ENCODE peak calls at places on chromosomes 7 and 10, in seven cellular contexts. One of them, this sample, is unnamed.

GRCh38 chr10:98403812-98404504 is 11.0 kb downstream of the PYROXD2 start:
- DNase-seq in HCT116: no peak
- DNase-seq in H1: no peak
- DNase-seq in K562: no peak
- DNase-seq in HepG2: no peak
- DNase-seq in SK-N-SH: no peak
- DNase-seq in GM12878: no peak
- DNase-seq in this sample: no peak

GRCh38 chr10:101933976-101934375 is 90.4 kb upstream of the KCNIP2 start:
- DNase-seq in HCT116: no peak
- DNase-seq in H1: no peak
- DNase-seq in K562: no peak
- DNase-seq in HepG2: no peak
- DNase-seq in SK-N-SH: no peak
- DNase-seq in GM12878: no peak
- DNase-seq in this sample: no peak

GRCh38 chr7:83119002-83119358 is 43.7 kb downstream of the PCLO start:
- DNase-seq in HCT116: no peak
- DNase-seq in H1: no peak
- DNase-seq in K562: no peak
- DNase-seq in HepG2: no peak
- DNase-seq in SK-N-SH: no peak
- DNase-seq in GM12878: no peak
- DNase-seq in this sample: peak; percentile 30

GRCh38 chr10:34432589-34432988 is 382.5 kb downstream of the PARD3 start:
- DNase-seq in HCT116: no peak
- DNase-seq in H1: no peak
- DNase-seq in K562: no peak
- DNase-seq in HepG2: no peak
- DNase-seq in SK-N-SH: no peak
- DNase-seq in GM12878: no peak
- DNase-seq in this sample: no peak

GRCh38 chr10:70052462-70053211 is at the start of gene MACROH2A2:
- DNase-seq in HCT116: peak; percentile 47
- DNase-seq in H1: peak; percentile 43
- DNase-seq in K562: peak; percentile 13
- DNase-seq in HepG2: peak; percentile 63
- DNase-seq in SK-N-SH: peak; percentile 89
- DNase-seq in GM12878: no peak
- DNase-seq in this sample: peak; percentile 77

GRCh38 chr10:120318862-120319261 is 138.2 kb upstream of the PLPP4 start:
- DNase-seq in HCT116: no peak
- DNase-seq in H1: no peak
- DNase-seq in K562: no peak
- DNase-seq in HepG2: no peak
- DNase-seq in SK-N-SH: peak; percentile 26
- DNase-seq in GM12878: no peak
- DNase-seq in this sample: no peak

GRCh38 chr7:157001920-157002818 is 8.3 kb downstream of the MNX1 start:
- DNase-seq in HCT116: no peak
- DNase-seq in H1: no peak
- DNase-seq in K562: no peak
- DNase-seq in HepG2: no peak
- DNase-seq in SK-N-SH: peak; percentile 51
- DNase-seq in GM12878: no peak
- DNase-seq in this sample: no peak

GRCh38 chr7:93185303-93186027 is 37.3 kb upstream of the SAMD9L start:
- DNase-seq in HCT116: no peak
- DNase-seq in H1: no peak
- DNase-seq in K562: no peak
- DNase-seq in HepG2: no peak
- DNase-seq in SK-N-SH: no peak
- DNase-seq in GM12878: no peak
- DNase-seq in this sample: no peak

GRCh38 chr10:90226526-90226925 is 525.1 kb downstream of the KIF20B start:
- DNase-seq in HCT116: no peak
- DNase-seq in H1: no peak
- DNase-seq in K562: no peak
- DNase-seq in HepG2: no peak
- DNase-seq in SK-N-SH: no peak
- DNase-seq in GM12878: no peak
- DNase-seq in this sample: no peak

GRCh38 chr7:71140264-71140663 is 8.3 kb downstream of the GALNT17 start:
- DNase-seq in HCT116: no peak
- DNase-seq in H1: no peak
- DNase-seq in K562: no peak
- DNase-seq in HepG2: no peak
- DNase-seq in SK-N-SH: no peak
- DNase-seq in GM12878: no peak
- DNase-seq in this sample: no peak

GRCh38 chr10:86353506-86354485 is 12.8 kb downstream of the GRID1 start:
- DNase-seq in HCT116: no peak
- DNase-seq in H1: no peak
- DNase-seq in K562: no peak
- DNase-seq in HepG2: no peak
- DNase-seq in SK-N-SH: no peak
- DNase-seq in GM12878: no peak
- DNase-seq in this sample: no peak

GRCh38 chr10:51397695-51398094 is 301.7 kb downstream of the CSTF2T start:
- DNase-seq in HCT116: no peak
- DNase-seq in H1: no peak
- DNase-seq in K562: no peak
- DNase-seq in HepG2: no peak
- DNase-seq in SK-N-SH: no peak
- DNase-seq in GM12878: no peak
- DNase-seq in this sample: peak; percentile 73

GRCh38 chr7:101163281-101164070 is 1.9 kb downstream of the VGF start:
- DNase-seq in HCT116: peak; percentile 73
- DNase-seq in H1: no peak
- DNase-seq in K562: peak; percentile 78
- DNase-seq in HepG2: no peak
- DNase-seq in SK-N-SH: peak; percentile 88
- DNase-seq in GM12878: no peak
- DNase-seq in this sample: peak; percentile 59

GRCh38 chr10:55820478-55820877 is 540.6 kb downstream of the ZWINT start:
- DNase-seq in HCT116: no peak
- DNase-seq in H1: no peak
- DNase-seq in K562: no peak
- DNase-seq in HepG2: no peak
- DNase-seq in SK-N-SH: no peak
- DNase-seq in GM12878: no peak
- DNase-seq in this sample: peak; percentile 9
- TF ChIP-seq JUND in HCT116: no peak
- TF ChIP-seq JUND in H1: peak; percentile 40
- TF ChIP-seq JUND in K562: no peak
- TF ChIP-seq JUND in HepG2: no peak
- TF ChIP-seq JUND in SK-N-SH: no peak
- TF ChIP-seq JUND in GM12878: no peak
- TF ChIP-seq JUND in this sample: no peak

DNA sequence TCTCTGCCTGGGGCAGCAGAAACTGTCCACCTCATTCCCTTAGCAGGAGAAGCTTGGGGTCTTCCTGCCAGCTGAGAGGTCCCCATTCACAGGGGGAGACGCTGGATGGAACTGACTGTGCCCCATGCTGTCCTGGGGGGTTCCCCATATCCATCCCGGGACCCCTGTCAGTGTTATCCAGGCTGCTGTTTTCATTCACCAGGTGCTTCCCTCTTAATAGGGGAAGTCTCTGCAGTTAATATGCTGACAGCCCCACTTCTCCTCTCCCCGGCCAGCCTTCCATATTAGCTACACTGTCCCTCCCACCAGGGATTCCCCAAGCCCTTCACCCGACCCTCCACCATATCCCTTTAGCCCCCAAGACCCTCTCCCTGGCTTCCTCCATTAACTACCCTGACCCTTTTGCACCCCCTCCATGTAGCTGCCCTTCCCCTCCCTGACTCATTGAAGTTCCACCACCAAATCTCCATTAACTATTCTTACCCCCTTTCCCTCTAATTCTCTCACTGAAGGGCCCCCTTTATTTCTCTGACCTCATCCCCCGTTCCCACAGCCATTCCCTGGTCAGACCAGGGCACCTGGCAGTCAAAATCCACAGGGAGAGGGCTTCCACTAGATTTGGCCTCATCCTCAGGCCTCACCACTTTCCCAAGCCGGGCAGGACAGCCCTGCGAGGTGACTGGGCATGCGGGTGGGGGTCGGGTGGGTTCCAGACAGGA is 92.0 kb upstream of the PAX2 start:
- DNase-seq in HCT116: no peak
- DNase-seq in H1: no peak
- DNase-seq in K562: no peak
- DNase-seq in HepG2: no peak
- DNase-seq in SK-N-SH: no peak
- DNase-seq in GM12878: no peak
- DNase-seq in this sample: no peak
- TF ChIP-seq JUND in HCT116: no peak
- TF ChIP-seq JUND in H1: no peak
- TF ChIP-seq JUND in K562: no peak
- TF ChIP-seq JUND in HepG2: no peak
- TF ChIP-seq JUND in SK-N-SH: no peak
- TF ChIP-seq JUND in GM12878: no peak
- TF ChIP-seq JUND in this sample: no peak

DNA sequence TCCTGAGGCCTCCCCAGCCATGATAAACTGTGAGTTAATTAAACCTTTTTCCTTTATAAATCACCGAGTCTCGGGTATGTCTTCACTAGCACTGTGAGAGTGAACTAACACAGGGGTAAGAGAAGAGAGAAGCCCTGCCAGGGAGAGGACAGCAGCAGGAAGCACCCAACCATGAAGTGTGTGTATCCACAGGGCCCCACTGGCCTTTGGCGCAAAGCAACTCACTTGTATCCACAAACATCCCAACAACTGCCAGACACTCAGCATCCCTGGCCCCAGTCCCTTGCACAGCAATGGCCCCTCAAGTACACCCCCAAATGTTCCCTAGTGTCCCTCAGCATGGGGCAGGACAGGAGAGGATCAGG is 115.1 kb downstream of the MAD1L1 start:
- DNase-seq in HCT116: no peak
- DNase-seq in H1: no peak
- DNase-seq in K562: no peak
- DNase-seq in HepG2: no peak
- DNase-seq in SK-N-SH: no peak
- DNase-seq in GM12878: no peak
- DNase-seq in this sample: no peak
- TF ChIP-seq JUND in HCT116: no peak
- TF ChIP-seq JUND in H1: no peak
- TF ChIP-seq JUND in K562: no peak
- TF ChIP-seq JUND in HepG2: no peak
- TF ChIP-seq JUND in SK-N-SH: no peak
- TF ChIP-seq JUND in GM12878: no peak
- TF ChIP-seq JUND in this sample: no peak

GRCh38 chr7:95906871-95907270 is 134.5 kb downstream of the DYNC1I1 start:
- DNase-seq in HCT116: no peak
- DNase-seq in H1: no peak
- DNase-seq in K562: no peak
- DNase-seq in HepG2: no peak
- DNase-seq in SK-N-SH: no peak
- DNase-seq in GM12878: no peak
- DNase-seq in this sample: no peak
- TF ChIP-seq JUND in HCT116: no peak
- TF ChIP-seq JUND in H1: no peak
- TF ChIP-seq JUND in K562: no peak
- TF ChIP-seq JUND in HepG2: no peak
- TF ChIP-seq JUND in SK-N-SH: no peak
- TF ChIP-seq JUND in GM12878: no peak
- TF ChIP-seq JUND in this sample: no peak

GRCh38 chr7:142611566-142612250 is 137.6 kb upstream of the PRSS1 start:
- DNase-seq in HCT116: no peak
- DNase-seq in H1: no peak
- DNase-seq in K562: no peak
- DNase-seq in HepG2: no peak
- DNase-seq in SK-N-SH: peak; percentile 68
- DNase-seq in GM12878: no peak
- DNase-seq in this sample: no peak
- TF ChIP-seq JUND in HCT116: no peak
- TF ChIP-seq JUND in H1: no peak
- TF ChIP-seq JUND in K562: no peak
- TF ChIP-seq JUND in HepG2: no peak
- TF ChIP-seq JUND in SK-N-SH: no peak
- TF ChIP-seq JUND in GM12878: no peak
- TF ChIP-seq JUND in this sample: no peak

GRCh38 chr7:562394-562675 is 42.7 kb upstream of the PDGFA start:
- DNase-seq in HCT116: no peak
- DNase-seq in H1: no peak
- DNase-seq in K562: no peak
- DNase-seq in HepG2: no peak
- DNase-seq in SK-N-SH: no peak
- DNase-seq in GM12878: no peak
- DNase-seq in this sample: no peak

GRCh38 chr7:563629-564170 is 44.1 kb upstream of the PDGFA start:
- DNase-seq in HCT116: no peak
- DNase-seq in H1: no peak
- DNase-seq in K562: no peak
- DNase-seq in HepG2: no peak
- DNase-seq in SK-N-SH: no peak
- DNase-seq in GM12878: no peak
- DNase-seq in this sample: no peak

GRCh38 chr7:560966-561630 is 41.5 kb upstream of the PDGFA start:
- DNase-seq in HCT116: no peak
- DNase-seq in H1: no peak
- DNase-seq in K562: no peak
- DNase-seq in HepG2: no peak
- DNase-seq in SK-N-SH: no peak
- DNase-seq in GM12878: no peak
- DNase-seq in this sample: no peak

GRCh38 chr7:562789-563628 is 43.4 kb upstream of the PDGFA start:
- DNase-seq in HCT116: no peak
- DNase-seq in H1: no peak
- DNase-seq in K562: no peak
- DNase-seq in HepG2: no peak
- DNase-seq in SK-N-SH: no peak
- DNase-seq in GM12878: no peak
- DNase-seq in this sample: no peak

GRCh38 chr7:561631-562393 is 42.2 kb upstream of the PDGFA start:
- DNase-seq in HCT116: no peak
- DNase-seq in H1: no peak
- DNase-seq in K562: no peak
- DNase-seq in HepG2: no peak
- DNase-seq in SK-N-SH: no peak
- DNase-seq in GM12878: no peak
- DNase-seq in this sample: no peak
- TF ChIP-seq JUND in HCT116: no peak
- TF ChIP-seq JUND in H1: no peak
- TF ChIP-seq JUND in K562: no peak
- TF ChIP-seq JUND in HepG2: no peak
- TF ChIP-seq JUND in SK-N-SH: no peak
- TF ChIP-seq JUND in GM12878: no peak
- TF ChIP-seq JUND in this sample: no peak

GRCh38 chr10:30737931-30738391 is 108.4 kb upstream of the LYZL2 start:
- DNase-seq in HCT116: no peak
- DNase-seq in H1: no peak
- DNase-seq in K562: no peak
- DNase-seq in HepG2: no peak
- DNase-seq in SK-N-SH: no peak
- DNase-seq in GM12878: peak; percentile 85
- DNase-seq in this sample: no peak
- TF ChIP-seq JUND in HCT116: no peak
- TF ChIP-seq JUND in H1: no peak
- TF ChIP-seq JUND in K562: no peak
- TF ChIP-seq JUND in HepG2: no peak
- TF ChIP-seq JUND in SK-N-SH: no peak
- TF ChIP-seq JUND in GM12878: no peak
- TF ChIP-seq JUND in this sample: no peak